ENCODE peak calls at places on chromosomes 12 and 14, in nine cellular contexts. R, Y, J, L, Z, G, T, V and F are unnamed samples.

GRCh38 chr12:65810036-65810435 is 14.2 kb upstream of the HMGA2 start:
- DNase-seq in L (no peak), G (no peak), R (peak), Y (no peak), J (no peak), Z (no peak), T (no peak), V (no peak), F (no peak)

GRCh38 chr12:122421263-122421814 is 1.1 kb downstream of the CLIP1 start:
- DNase-seq in V (peak), Y (no peak), G (peak), R (peak), Z (no peak), L (no peak), J (peak), T (peak), F (no peak)

GRCh38 chr14:93956082-93956481 is 20.3 kb downstream of the ASB2 start:
- DNase-seq in J (no peak), Y (no peak), R (no peak), L (no peak), Z (no peak), G (no peak), T (no peak), V (no peak), F (no peak)

GRCh38 chr12:52815676-52816075 is 1.8 kb upstream of the KRT4 start:
- DNase-seq in Y (no peak), V (no peak), G (no peak), Z (no peak), R (no peak), J (no peak), T (no peak), L (no peak), F (no peak)

GRCh38 chr14:25909361-25909760 is 688.5 kb downstream of the NOVA1 start:
- DNase-seq in G (no peak), T (peak), Z (no peak), R (no peak), V (no peak), J (no peak), L (no peak), Y (no peak), F (no peak)

GRCh38 chr12:26830783-26831601 is 2.0 kb downstream of the ITPR2 start:
- DNase-seq in Y (no peak), J (no peak), T (no peak), R (no peak), L (no peak), G (no peak), Z (no peak), V (no peak), F (no peak)

GRCh38 chr14:24690492-24690891 is 56.5 kb upstream of the GZMB start:
- DNase-seq in R (no peak), V (no peak), T (no peak), J (no peak), L (no peak), Z (no peak), Y (no peak), G (no peak), F (no peak)

GRCh38 chr12:14613718-14614117 is 46.0 kb upstream of the PLBD1 start:
- DNase-seq in T (no peak), V (no peak), L (peak), G (no peak), Y (peak), Z (no peak), R (no peak), J (no peak), F (no peak)

GRCh38 chr14:50768693-50769092 is 62.3 kb downstream of the NIN start:
- DNase-seq in J (no peak), Y (no peak), T (no peak), L (no peak), V (no peak), Z (no peak), G (no peak), R (peak), F (no peak)

GRCh38 chr14:36426836-36427235 is 93.2 kb downstream of the NKX2-1 start:
- DNase-seq in G (no peak), T (no peak), Z (no peak), J (no peak), V (no peak), L (no peak), R (no peak), Y (no peak), F (no peak)

GRCh38 chr14:54000341-54000811 is 43.8 kb upstream of the BMP4 start:
- DNase-seq in T (no peak), J (no peak), R (peak), G (no peak), L (no peak), V (peak), Z (no peak), Y (no peak), F (no peak)

GRCh38 chr14:100696590-100696989 is 30.1 kb upstream of the DLK1 start:
- DNase-seq in L (no peak), V (no peak), J (no peak), Y (no peak), R (peak), Z (no peak), T (no peak), G (no peak), F (no peak)

GRCh38 chr14:52342849-52343606 is 28.9 kb downstream of the PTGER2 start:
- DNase-seq in L (no peak), V (peak), J (no peak), Y (no peak), R (peak), G (no peak), T (no peak), Z (no peak), F (no peak)

GRCh38 chr14:95235351-95235750 is 78.0 kb upstream of the DICER1 start:
- DNase-seq in R (no peak), Y (no peak), V (no peak), Z (no peak), L (no peak), G (no peak), J (no peak), T (no peak), F (no peak)

GRCh38 chr14:70879448-70879847 is 27.8 kb upstream of the PCNX1 start:
- DNase-seq in Y (no peak), R (peak), L (no peak), J (no peak), T (no peak), Z (no peak), V (no peak), G (no peak), F (no peak)

GRCh38 chr14:28676481-28676880 is 90.1 kb upstream of the FOXG1 start:
- DNase-seq in T (no peak), G (no peak), Y (no peak), R (peak), V (no peak), Z (no peak), L (no peak), J (no peak), F (no peak)

GRCh38 chr14:55303646-55304277 is 32.5 kb downstream of the FBXO34 start:
- DNase-seq in L (no peak), G (no peak), Z (no peak), R (no peak), V (no peak), Y (no peak), T (no peak), J (no peak), F (no peak)

GRCh38 chr14:29741909-29742401 is 185.7 kb downstream of the PRKD1 start:
- DNase-seq in G (no peak), J (no peak), T (no peak), Z (no peak), L (no peak), Y (no peak), V (no peak), R (peak), F (no peak)

GRCh38 chr12:53964315-53964713 is 8.6 kb upstream of the HOXC11 start:
- DNase-seq in Z (no peak), Y (no peak), R (peak), V (no peak), T (no peak), L (no peak), G (no peak), J (no peak), F (no peak)

GRCh38 chr12:31655792-31656191 is 3.7 kb upstream of the ETFBKMT start:
- DNase-seq in L (no peak), V (no peak), R (no peak), J (no peak), T (no peak), Y (no peak), G (no peak), Z (no peak), F (no peak)

GRCh38 chr12:126874427-126875026 is 1392.4 kb upstream of the TMEM132C start:
- DNase-seq in V (peak), J (peak), R (peak), T (peak), L (peak), Y (no peak), G (peak), Z (peak), F (no peak)

GRCh38 chr12:111767362-111768158 is 827 bp downstream of the ALDH2 start:
- DNase-seq in G (no peak), V (peak), R (peak), Z (peak), Y (no peak), T (peak), L (no peak), J (no peak), F (no peak)

GRCh38 chr12:12319501-12320322 is 30.3 kb downstream of the MANSC1 start:
- DNase-seq in Y (no peak), V (peak), J (no peak), R (peak), G (no peak), Z (no peak), L (no peak), T (peak), F (no peak)

GRCh38 chr12:103665971-103666370 is 78.9 kb downstream of the STAB2 start:
- DNase-seq in Z (no peak), L (no peak), G (no peak), R (no peak), Y (no peak), T (no peak), J (no peak), V (no peak), F (no peak)

GRCh38 chr12:47039756-47040155 is 39.7 kb upstream of the PCED1B start:
- DNase-seq in V (peak), T (no peak), J (no peak), Z (no peak), L (no peak), R (no peak), Y (no peak), G (no peak), F (no peak)

GRCh38 chr12:113142173-113142885 is 6.8 kb upstream of the RASAL1 start:
- DNase-seq in G (no peak), R (no peak), Y (no peak), T (peak), L (no peak), Z (no peak), V (no peak), J (peak), F (no peak)

GRCh38 chr14:102184678-102185040 is 45.0 kb downstream of the WDR20 start:
- DNase-seq in Z (no peak), Y (no peak), T (no peak), V (no peak), G (no peak), R (no peak), J (no peak), L (no peak), F (no peak)

GRCh38 chr14:100239840-100240724 is 1.1 kb downstream of the YY1 start:
- DNase-seq in L (peak), Y (no peak), R (peak), V (peak), G (peak), T (peak), Z (peak), J (peak), F (peak)

GRCh38 chr12:52179396-52179973 is 12.3 kb downstream of the KRT80 start:
- DNase-seq in L (no peak), V (no peak), Z (no peak), R (no peak), T (no peak), Y (no peak), G (no peak), J (no peak), F (no peak)

GRCh38 chr12:69972136-69972535 is 147.1 kb downstream of the MYRFL start:
- DNase-seq in L (no peak), J (no peak), V (no peak), G (no peak), Z (no peak), Y (no peak), R (no peak), T (no peak), F (no peak)

GRCh38 chr12:12734054-12734453 is 16.9 kb downstream of the CDKN1B start:
- DNase-seq in G (no peak), R (peak), J (no peak), Y (no peak), T (no peak), V (peak), Z (no peak), L (no peak), F (no peak)

GRCh38 chr12:68359669-68360068 is 27.5 kb upstream of the MDM1 start:
- DNase-seq in V (no peak), Z (no peak), R (no peak), T (no peak), L (no peak), Y (peak), J (no peak), G (no peak), F (no peak)

GRCh38 chr14:54225457-54225856 is 171.3 kb upstream of the CDKN3 start:
- DNase-seq in L (no peak), G (no peak), T (no peak), J (peak), Z (no peak), R (no peak), Y (no peak), V (no peak), F (no peak)

GRCh38 chr12:124486346-124486963 is 81.0 kb downstream of the NCOR2 start:
- DNase-seq in L (no peak), T (no peak), V (no peak), Y (no peak), Z (no peak), G (no peak), R (no peak), J (no peak), F (no peak)

GRCh38 chr12:42323856-42324255 is 2.0 kb downstream of the ZCRB1 start:
- DNase-seq in G (no peak), Y (no peak), T (no peak), V (no peak), Z (no peak), R (no peak), L (no peak), J (no peak), F (no peak)

GRCh38 chr12:116642101-116642500 is 82.9 kb downstream of the MAP1LC3B2 start:
- DNase-seq in V (no peak), Z (no peak), L (no peak), T (no peak), Y (peak), J (no peak), R (no peak), G (no peak), F (no peak)

GRCh38 chr14:74239848-74240793 is 872 bp downstream of the VSX2 start:
- DNase-seq in L (no peak), J (no peak), G (no peak), T (no peak), Z (no peak), V (no peak), Y (no peak), R (peak), F (no peak)

GRCh38 chr12:101172316-101172715 is 37.7 kb downstream of the SLC5A8 start:
- DNase-seq in L (no peak), J (no peak), Y (no peak), V (no peak), Z (no peak), R (peak), G (no peak), T (peak), F (peak)

GRCh38 chr14:65100905-65101541 is 1.3 kb downstream of the MAX start:
- DNase-seq in T (no peak), J (no peak), V (no peak), Y (no peak), Z (no peak), G (peak), R (no peak), L (no peak), F (no peak)